ENCODE peak calls at places on chromosome 1, in five cellular contexts. Q, V, M, D and R are unnamed samples.

GRCh38 chr1:214445846-214446614 is 105.4 kb downstream of the PTPN14 start:
- DNase-seq in Q (no peak), V (no peak), M (no peak), D (no peak), R (no peak)

GRCh38 chr1:8283058-8283884 is 34.6 kb upstream of the SLC45A1 start:
- DNase-seq in Q (peak; percentile 48), V (no peak), M (no peak), D (peak; percentile 63), R (no peak)

GRCh38 chr1:28437924-28438699 is 67.7 kb upstream of the RCC1 start:
- DNase-seq in Q (peak; percentile 73), V (peak; percentile 85), M (peak; percentile 93), D (peak; percentile 89), R (peak; percentile 83)

GRCh38 chr1:100989306-100990077 is 36.1 kb downstream of the DPH5 start:
- DNase-seq in Q (no peak), V (no peak), M (no peak), D (no peak), R (no peak)

GRCh38 chr1:28278763-28279162 is 19.4 kb downstream of the SESN2 start:
- DNase-seq in Q (no peak), V (no peak), M (no peak), D (no peak), R (no peak)

GRCh38 chr1:28855046-28855445 is 43.1 kb downstream of the OPRD1 start:
- DNase-seq in Q (no peak), V (no peak), M (no peak), D (no peak), R (no peak)

GRCh38 chr1:115717541-115717940 is 51.0 kb downstream of the CASQ2 start:
- DNase-seq in Q (peak; percentile 32), V (no peak), M (peak; percentile 52), D (peak; percentile 71), R (no peak)

GRCh38 chr1:183830389-183830788 is 25.5 kb downstream of the RGL1 start:
- DNase-seq in Q (no peak), V (no peak), M (no peak), D (no peak), R (no peak)

GRCh38 chr1:24341260-24341659 is 22.1 kb downstream of the GRHL3 start:
- DNase-seq in Q (no peak), V (no peak), M (no peak), D (no peak), R (no peak)

GRCh38 chr1:28104866-28105467 is 16.6 kb upstream of the EYA3 start:
- DNase-seq in Q (peak; percentile 72), V (no peak), M (no peak), D (no peak), R (no peak)

GRCh38 chr1:179747611-179748010 is 4.5 kb downstream of the FAM163A start:
- DNase-seq in Q (no peak), V (no peak), M (no peak), D (no peak), R (no peak)

GRCh38 chr1:1423245-1423597 is 2.1 kb upstream of the ANKRD65 start:
- DNase-seq in Q (no peak), V (no peak), M (no peak), D (no peak), R (no peak)

GRCh38 chr1:89085781-89086180 is 20.8 kb upstream of the GBP1 start:
- DNase-seq in Q (peak; percentile 20), V (no peak), M (no peak), D (no peak), R (no peak)

GRCh38 chr1:152107984-152108898 is 7.0 kb downstream of the TCHH start:
- DNase-seq in Q (no peak), V (no peak), M (no peak), D (no peak), R (no peak)

GRCh38 chr1:66493731-66494130 is 40.2 kb upstream of the SGIP1 start:
- DNase-seq in Q (no peak), V (no peak), M (no peak), D (no peak), R (no peak)
- H3K27ac ChIP-seq in Q (no peak overlapping the region), V (no peak overlapping the region), M (no peak overlapping the region), D (no peak overlapping the region), R (no peak overlapping the region)

GRCh38 chr1:150281758-150282557 is at the start of gene CIART:
- DNase-seq in Q (peak; percentile 82), V (peak; percentile 97), M (peak; percentile 96), D (peak; percentile 99), R (peak; percentile 98)
- TF ChIP-seq POLR2AphosphoS5 in Q (peak; percentile 72), V (peak; percentile 56), M (peak; percentile 89), D (peak; percentile 85), R (peak; percentile 40)

DNA sequence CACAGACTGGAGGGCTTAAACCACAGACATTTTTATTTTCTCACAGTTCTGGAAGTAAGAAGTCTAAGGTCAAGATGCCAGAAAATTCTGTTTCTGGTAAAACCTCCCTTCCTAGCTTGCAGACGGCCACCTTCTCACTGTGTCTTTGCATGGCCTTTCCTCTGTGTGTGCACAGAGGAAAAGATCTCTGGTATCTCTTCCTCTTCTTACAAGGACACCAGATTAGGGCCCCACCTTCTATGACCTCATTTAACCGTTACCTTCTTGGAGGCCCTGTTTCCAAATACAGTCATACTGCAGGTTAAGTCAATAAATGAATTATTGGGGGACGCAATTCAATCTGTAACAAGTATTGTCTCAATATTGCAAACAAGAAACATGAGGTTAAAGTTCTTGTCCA is 63.0 kb upstream of the PRDX6 start:
- DNase-seq in Q (no peak), V (no peak), M (no peak), D (no peak), R (no peak)
- TF ChIP-seq POLR2A in Q (no peak), V (no peak), M (no peak), D (no peak), R (no peak)

GRCh38 chr1:31788825-31789256 is 24.7 kb upstream of the ADGRB2 start:
- DNase-seq in Q (no peak), V (no peak), M (no peak), D (no peak), R (peak; percentile 51)

GRCh38 chr1:31787261-31787660 is 23.1 kb upstream of the ADGRB2 start:
- DNase-seq in Q (no peak), V (peak; percentile 59), M (no peak), D (peak; percentile 54), R (no peak)

GRCh38 chr1:31788138-31788824 is 24.1 kb upstream of the ADGRB2 start:
- DNase-seq in Q (peak; percentile 96), V (peak; percentile 95), M (peak; percentile 93), D (peak; percentile 96), R (peak; percentile 95)

GRCh38 chr1:31786366-31787060 is 22.4 kb upstream of the ADGRB2 start:
- DNase-seq in Q (no peak), V (peak; percentile 58), M (no peak), D (peak; percentile 70), R (no peak)

GRCh38 chr1:31787786-31788137 is 23.6 kb upstream of the ADGRB2 start:
- DNase-seq in Q (no peak), V (no peak), M (no peak), D (no peak), R (no peak)
- H3K27ac ChIP-seq in Q (peak overlapping the region; percentile 81), V (no peak overlapping the region), M (peak overlapping the region; percentile 84), D (peak overlapping the region; percentile 82), R (peak overlapping the region; percentile 97)